ENCODE peak calls at places on chromosomes 12 and 14, in nine cellular contexts. C, X, L, T, Z, P, F, E and J are unnamed samples.

GRCh38 chr12:77710209-77710608 is 120.5 kb upstream of the NAV3 start:
- DNase-seq in C (no peak), X (no peak), L (no peak), T (no peak), Z (no peak), P (no peak), F (no peak), E (no peak), J (no peak)

GRCh38 chr12:68482014-68482413 is 128.7 kb upstream of the RAP1B start:
- DNase-seq in C (no peak), X (no peak), L (no peak), T (no peak), Z (no peak), P (no peak), F (no peak), E (peak), J (no peak)

GRCh38 chr12:5480953-5481300 is 49.0 kb downstream of the NTF3 start:
- DNase-seq in C (peak), X (no peak), L (no peak), T (no peak), Z (no peak), P (no peak), F (no peak), E (no peak), J (no peak)

GRCh38 chr12:55142896-55143870 is 17.0 kb downstream of the OR9K2 start:
- DNase-seq in C (peak), X (peak), L (peak), T (no peak), Z (no peak), P (peak), F (no peak), E (peak), J (peak)

GRCh38 chr12:46343122-46343852 is 29.3 kb downstream of the SLC38A2 start:
- DNase-seq in C (no peak), X (no peak), L (no peak), T (no peak), Z (no peak), P (no peak), F (no peak), E (no peak), J (no peak)

GRCh38 chr12:64456119-64456518 is 4.2 kb downstream of the TBK1 start:
- DNase-seq in C (no peak), X (no peak), L (no peak), T (no peak), Z (no peak), P (no peak), F (no peak), E (no peak), J (no peak)

GRCh38 chr14:31690056-31690455 is 128.9 kb downstream of the NUBPL start:
- DNase-seq in C (no peak), X (no peak), L (no peak), T (no peak), Z (no peak), P (no peak), F (no peak), E (no peak), J (no peak)

GRCh38 chr14:87133073-87133815 is 859.7 kb downstream of the GALC start:
- DNase-seq in C (peak), X (no peak), L (no peak), T (no peak), Z (no peak), P (no peak), F (no peak), E (no peak), J (no peak)

GRCh38 chr14:69170848-69171247 is 17.9 kb upstream of the DCAF5 start:
- DNase-seq in C (no peak), X (no peak), L (no peak), T (no peak), Z (no peak), P (no peak), F (no peak), E (no peak), J (no peak)